ENCODE peak calls at places on chromosomes 1 and 21, in five cellular contexts. R is heart left ventricle; K is RCC 7860; M is activated CD4-positive, alpha-beta T cell treated with anti-CD3 and anti-CD28 coated beads, Interleukin-2, amount 10 ng/mL, durations not matched to agents 7 days and 5 days; W is activated CD8-positive, alpha-beta memory T cell treated with anti-CD3 and anti-CD28 coated beads, Interleukin-2, amount 50 U/mL, for 4 hours. P is an unnamed sample.

GRCh38 chr1:79982218-79982617 is 975.7 kb upstream of the ADGRL4 start:
- DNase-seq in R (peak), K (no peak), M (no peak), W (no peak), P (peak)

GRCh38 chr21:46038871-46039397 is 57.4 kb downstream of the COL6A1 start:
- DNase-seq in R (peak), K (no peak), M (no peak), W (no peak), P (peak)

GRCh38 chr21:28136687-28137086 is 856.0 kb downstream of the LTN1 start:
- DNase-seq in R (no peak), K (no peak), M (no peak), W (no peak), P (no peak)

GRCh38 chr1:44408181-44409018 is 3.3 kb downstream of the RNF220 start:
- DNase-seq in R (no peak), K (no peak), M (no peak), W (no peak), P (no peak)

GRCh38 chr1:224707849-224708725 is 92.0 kb downstream of the CNIH3 start:
- DNase-seq in R (no peak), K (no peak), M (no peak), W (no peak), P (no peak)

GRCh38 chr1:234722904-234723588 is 113.1 kb upstream of the IRF2BP2 start:
- DNase-seq in R (peak), K (peak), M (peak), W (peak), P (peak)

GRCh38 chr1:44733365-44733764 is 2.4 kb upstream of the RNU5D-1 start:
- DNase-seq in R (no peak), K (peak), M (no peak), W (no peak), P (no peak)

GRCh38 chr1:181104790-181105133 is 16.3 kb downstream of the IER5 start:
- DNase-seq in R (no peak), K (no peak), M (peak), W (peak), P (no peak)

GRCh38 chr1:97805093-97805492 is 115.7 kb downstream of the DPYD start:
- DNase-seq in R (no peak), K (no peak), M (no peak), W (no peak), P (no peak)

GRCh38 chr1:33370827-33371226 is 49.9 kb upstream of the A3GALT2 start:
- DNase-seq in R (no peak), K (no peak), M (no peak), W (no peak), P (no peak)

GRCh38 chr1:171422489-171422888 is 62.8 kb upstream of the PRRC2C start:
- DNase-seq in R (no peak), K (no peak), M (no peak), W (no peak), P (no peak)

GRCh38 chr1:233244183-233244582 is 51.3 kb downstream of the PCNX2 start:
- DNase-seq in R (no peak), K (no peak), M (no peak), W (no peak), P (no peak)

GRCh38 chr1:117375327-117375726 is 8.1 kb downstream of the MAN1A2 start:
- DNase-seq in R (no peak), K (no peak), M (no peak), W (no peak), P (no peak)

GRCh38 chr1:213326666-213327317 is 275.8 kb downstream of the RPS6KC1 start:
- DNase-seq in R (no peak), K (peak), M (no peak), W (no peak), P (no peak)

GRCh38 chr1:89989791-89990190 is 5.1 kb upstream of the ZNF326 start:
- DNase-seq in R (no peak), K (no peak), M (no peak), W (no peak), P (no peak)

GRCh38 chr21:36627242-36627641 is 71.7 kb upstream of the SIM2 start:
- DNase-seq in R (no peak), K (peak), M (no peak), W (no peak), P (no peak)

GRCh38 chr1:16252912-16253311 is 15.9 kb upstream of the CPLANE2 start:
- DNase-seq in R (no peak), K (no peak), M (no peak), W (no peak), P (no peak)

GRCh38 chr1:183905497-183905896 is 100.6 kb downstream of the RGL1 start:
- DNase-seq in R (no peak), K (no peak), M (no peak), W (no peak), P (no peak)

P was measured in right atrium auricular region.